ENCODE peak calls at places on chromosomes 6 and 20, in nine cellular contexts. I is K562, Q is HepG2, P is right lobe of liver, S is heart left ventricle, U is IMR-90, D is upper lobe of left lung, G is gastrocnemius medialis, B is body of pancreas. A is an unnamed sample. For H3K9me3, the result is how much of the 10 kb centered on the place peaks cover.

GRCh38 chr6:107490568-107491058 is 696 bp downstream of the SOBP start:
- ATAC-seq in P (peak), I (no peak), G (no peak), U (no peak), D (no peak), Q (no peak), S (no peak), B (peak), A (no peak)

GRCh38 chr6:7697820-7698623 is 27.9 kb upstream of the BMP6 start:
- ATAC-seq in I (peak), D (peak), P (peak), U (peak), B (no peak), Q (peak), S (peak), G (no peak), A (peak)

GRCh38 chr20:46939031-46939430 is 44.4 kb downstream of the EYA2 start:
- ATAC-seq in Q (peak), I (peak), S (no peak), B (no peak), P (no peak), D (no peak), G (no peak), U (peak), A (no peak)

GRCh38 chr6:168640738-168641137 is 199.8 kb downstream of the SMOC2 start:
- ATAC-seq in P (no peak), B (no peak), U (no peak), Q (no peak), S (no peak), I (no peak), G (no peak), D (no peak), A (peak)

GRCh38 chr6:163148781-163149534 is 265.6 kb upstream of the QKI start:
- ATAC-seq in I (peak), G (no peak), Q (peak), P (no peak), B (no peak), D (peak), S (peak), U (no peak), A (no peak)

GRCh38 chr20:51400051-51400926 is 142.2 kb downstream of the NFATC2 start:
- ATAC-seq in P (peak), B (no peak), S (peak), Q (no peak), I (no peak), G (no peak), D (no peak), U (no peak), A (no peak)

GRCh38 chr6:137051790-137052472 is 7.2 kb upstream of the IL20RA start:
- ATAC-seq in B (no peak), D (no peak), S (peak), Q (no peak), G (no peak), P (no peak), I (no peak), U (no peak), A (no peak)

GRCh38 chr6:44002071-44002590 is 125.1 kb downstream of the MRPL14 start:
- ATAC-seq in Q (peak), S (no peak), I (no peak), D (peak), P (peak), G (no peak), B (peak), U (peak), A (no peak)

GRCh38 chr6:7126759-7127158 is 19.0 kb downstream of the RREB1 start:
- ATAC-seq in Q (no peak), D (no peak), B (no peak), I (no peak), G (no peak), U (no peak), S (peak), P (peak), A (no peak)

GRCh38 chr6:35368038-35368887 is 25.9 kb downstream of the PPARD start:
- ATAC-seq in G (no peak), U (peak), I (no peak), B (no peak), D (no peak), Q (peak), S (no peak), P (no peak), A (no peak)

GRCh38 chr6:167691566-167692312 is 135.0 kb upstream of the AFDN start:
- ATAC-seq in S (no peak), B (no peak), P (no peak), Q (peak), I (no peak), D (no peak), G (no peak), U (no peak), A (no peak)

GRCh38 chr20:19903168-19903676 is 113.9 kb upstream of the NAA20 start:
- ATAC-seq in U (peak), G (peak), S (peak), Q (peak), I (no peak), D (peak), P (peak), B (no peak), A (no peak)

GRCh38 chr6:87914637-87915395 is 132.8 kb upstream of the SPACA1 start:
- ATAC-seq in I (no peak), B (no peak), D (no peak), Q (no peak), P (no peak), S (no peak), U (peak), G (no peak), A (no peak)

GRCh38 chr20:25369529-25369928 is 21.1 kb downstream of the ABHD12 start:
- ATAC-seq in D (peak), B (no peak), P (no peak), Q (no peak), G (no peak), I (no peak), U (no peak), S (no peak), A (no peak)

GRCh38 chr6:143872211-143872610 is 7.9 kb downstream of the ZC2HC1B start:
- ATAC-seq in I (no peak), U (peak), G (no peak), B (no peak), P (no peak), Q (no peak), D (no peak), S (no peak), A (no peak)

GRCh38 chr6:151757506-151757955 is 50.0 kb upstream of the ESR1 start:
- ATAC-seq in U (no peak), D (no peak), B (peak), I (no peak), G (no peak), S (peak), Q (peak), P (peak), A (peak)

GRCh38 chr6:25404094-25404493 is 124.9 kb downstream of the CARMIL1 start:
- ATAC-seq in I (no peak), G (no peak), D (no peak), S (no peak), Q (no peak), P (peak), U (no peak), B (no peak), A (no peak)

GRCh38 chr6:34877869-34878485 is 9.9 kb downstream of the TAF11 start:
- ATAC-seq in G (no peak), S (no peak), Q (peak), P (no peak), U (no peak), B (no peak), D (no peak), I (peak), A (no peak)

GRCh38 chr6:130965657-130966056 is 97.4 kb downstream of the EPB41L2 start:
- ATAC-seq in I (no peak), Q (no peak), S (no peak), P (peak), B (no peak), G (peak), D (no peak), U (no peak), A (peak)

GRCh38 chr6:53437557-53438202 is 88.9 kb upstream of the ELOVL5 start:
- ATAC-seq in P (peak), U (peak), B (peak), D (peak), S (peak), G (no peak), Q (peak), I (peak), A (no peak)

GRCh38 chr6:3956054-3956453 is 106.9 kb downstream of the FAM50B start:
- ATAC-seq in B (peak), D (no peak), P (no peak), S (no peak), I (no peak), G (no peak), U (no peak), Q (no peak), A (no peak)

GRCh38 chr6:21707527-21707926 is 114.0 kb downstream of the SOX4 start:
- ATAC-seq in G (no peak), P (no peak), I (no peak), S (no peak), Q (no peak), U (no peak), B (no peak), D (no peak), A (no peak)

GRCh38 chr20:45579184-45579583 is at the start of gene WFDC8:
- ATAC-seq in G (no peak), P (no peak), U (no peak), D (no peak), Q (no peak), S (no peak), B (no peak), I (no peak), A (no peak)

GRCh38 chr6:69026715-69027114 is 391.6 kb downstream of the ADGRB3 start:
- ATAC-seq in P (no peak), I (no peak), Q (no peak), S (no peak), G (no peak), U (no peak), D (no peak), B (no peak), A (no peak)

GRCh38 chr6:117938324-117938995 is 31.4 kb downstream of the SLC35F1 start:
- ATAC-seq in G (no peak), S (no peak), I (no peak), D (no peak), P (no peak), B (peak), U (no peak), Q (no peak), A (no peak)

GRCh38 chr6:139112561-139112960 is 22.3 kb upstream of the HECA start:
- ATAC-seq in I (no peak), B (no peak), Q (no peak), G (no peak), D (no peak), U (no peak), S (no peak), P (no peak), A (no peak)

GRCh38 chr20:41513829-41514228 is 104.3 kb downstream of the CHD6 start:
- ATAC-seq in U (no peak), P (no peak), I (no peak), G (no peak), Q (no peak), S (peak), B (no peak), D (no peak), A (no peak)

GRCh38 chr6:5580736-5581568 is 319.6 kb downstream of the FARS2 start:
- ATAC-seq in I (no peak), U (no peak), Q (no peak), D (no peak), P (no peak), B (no peak), S (no peak), G (no peak), A (no peak)

GRCh38 chr6:42049116-42049809 is 1.1 kb upstream of the TAF8 start:
- ATAC-seq in G (no peak), B (no peak), I (no peak), D (no peak), Q (no peak), S (no peak), U (no peak), P (no peak), A (no peak)

GRCh38 chr20:37911838-37912273 is 8.9 kb downstream of the VSTM2L start:
- ATAC-seq in B (no peak), D (no peak), G (peak), I (peak), Q (no peak), P (no peak), U (peak), S (peak), A (peak)

GRCh38 chr6:136659991-136660499 is 109.8 kb upstream of the MAP7 start:
- ATAC-seq in U (no peak), B (no peak), I (no peak), G (no peak), D (no peak), Q (no peak), S (no peak), P (no peak), A (no peak)

GRCh38 chr6:150269857-150270223 is 99.0 kb upstream of the IYD start:
- ATAC-seq in S (no peak), I (peak), G (no peak), U (no peak), B (no peak), D (peak), P (no peak), Q (peak), A (no peak)

GRCh38 chr6:3844097-3844463 is 5.1 kb upstream of the FAM50B start:
- ATAC-seq in G (no peak), B (no peak), Q (no peak), S (no peak), U (peak), D (no peak), P (no peak), I (no peak), A (no peak)

GRCh38 chr6:136685540-136686108 is 106.7 kb downstream of the MAP3K5 start:
- ATAC-seq in D (no peak), S (no peak), U (no peak), I (no peak), B (peak), P (no peak), G (no peak), Q (no peak), A (no peak)

GRCh38 chr20:40481337-40481736 is 207.7 kb downstream of the MAFB start:
- ATAC-seq in U (no peak), P (no peak), G (no peak), S (peak), Q (no peak), I (no peak), D (no peak), B (no peak), A (no peak)

GRCh38 chr6:99434702-99435530 is 9.8 kb upstream of the PNISR start:
- ATAC-seq in G (no peak), B (peak), Q (peak), P (peak), S (peak), U (peak), I (peak), D (peak), A (no peak)

GRCh38 chr6:16623733-16624132 is 137.5 kb downstream of the ATXN1 start:
- ATAC-seq in G (no peak), I (no peak), U (no peak), S (no peak), Q (no peak), P (no peak), D (no peak), B (no peak), A (no peak)

GRCh38 chr20:23086931-23087411 is 847 bp upstream of the CD93 start:
- ATAC-seq in G (no peak), I (no peak), B (no peak), Q (no peak), S (peak), D (no peak), P (peak), U (no peak), A (peak)

GRCh38 chr6:30687659-30688431 is 1.4 kb upstream of the PPP1R18 start:
- ATAC-seq in B (no peak), P (no peak), I (no peak), S (no peak), U (no peak), Q (peak), D (no peak), G (no peak), A (no peak)

GRCh38 chr20:47359533-47360206 is 3.2 kb upstream of the ZMYND8 start:
- ATAC-seq in B (peak), S (peak), P (no peak), Q (no peak), G (no peak), U (no peak), D (no peak), I (no peak), A (no peak)

DNA sequence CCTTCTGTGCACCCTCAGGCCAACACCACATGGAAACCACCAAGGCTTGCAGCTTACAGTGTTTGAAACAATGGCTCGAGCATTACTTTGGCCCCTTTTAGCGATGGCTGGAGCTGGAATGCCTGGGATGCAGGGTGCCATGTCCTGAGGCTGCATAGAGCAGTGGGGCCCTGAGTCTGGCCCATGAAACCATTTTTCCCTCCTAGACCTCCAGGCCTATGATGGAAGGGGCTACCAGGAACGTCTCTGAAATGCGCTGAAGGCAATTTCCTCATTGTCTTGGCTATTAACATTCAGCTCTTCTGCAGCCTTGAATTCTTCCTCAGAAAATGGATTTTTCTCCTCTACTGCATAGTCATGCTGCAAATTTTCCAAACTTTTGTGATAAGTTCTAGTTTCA is 29.9 kb upstream of the SERINC1 start:
- ATAC-seq in Q (no peak), I (no peak), U (no peak), B (no peak), P (no peak), G (no peak), D (no peak), S (no peak), A (no peak)
- H3K9me3 ChIP-seq in Q (under half), I (under half), U (under half), B (under half), P (under half), G (under half), D (under half), S (half or more), A (half or more)

DNA sequence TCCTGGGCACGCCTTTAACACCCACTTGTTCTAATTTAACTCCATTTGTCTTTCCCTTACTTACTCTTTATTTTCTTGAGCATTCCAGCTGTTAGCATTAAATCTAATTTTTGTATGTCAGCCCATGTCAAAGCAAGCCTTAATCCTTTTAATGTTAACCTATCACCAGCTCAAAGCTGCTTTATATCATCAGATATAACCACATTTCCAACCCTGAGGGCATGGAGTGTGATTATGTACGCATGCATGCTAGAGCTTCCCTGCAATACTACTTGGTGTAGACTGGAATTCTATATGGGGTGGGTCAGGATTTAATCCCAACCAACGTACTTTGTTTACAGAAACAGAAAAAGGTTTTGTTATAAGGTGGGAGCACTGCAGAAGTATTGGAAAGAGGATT is 139.4 kb upstream of the HMGN3 start:
- ATAC-seq in B (no peak), Q (no peak), U (no peak), G (no peak), I (no peak), D (no peak), S (no peak), P (no peak), A (no peak)
- H3K4me3 ChIP-seq in B (no peak), Q (no peak), U (no peak), G (no peak), I (no peak), D (no peak), S (no peak), P (no peak), A (no peak)

GRCh38 chr6:11605507-11605905 is 68.0 kb downstream of the TMEM170B start:
- ATAC-seq in S (no peak), G (no peak), P (no peak), U (no peak), I (no peak), B (no peak), D (no peak), Q (no peak), A (no peak)

GRCh38 chr6:11607381-11607780 is 69.8 kb downstream of the TMEM170B start:
- ATAC-seq in Q (peak), U (no peak), B (no peak), D (no peak), G (no peak), P (no peak), S (peak), I (no peak), A (no peak)

GRCh38 chr6:11604836-11605506 is 67.4 kb downstream of the TMEM170B start:
- ATAC-seq in D (no peak), P (no peak), Q (no peak), U (no peak), S (no peak), B (no peak), I (no peak), G (peak), A (peak)

GRCh38 chr6:11604215-11604614 is 66.7 kb downstream of the TMEM170B start:
- ATAC-seq in D (peak), U (no peak), S (no peak), Q (no peak), G (no peak), I (no peak), P (no peak), B (no peak), A (no peak)

DNA sequence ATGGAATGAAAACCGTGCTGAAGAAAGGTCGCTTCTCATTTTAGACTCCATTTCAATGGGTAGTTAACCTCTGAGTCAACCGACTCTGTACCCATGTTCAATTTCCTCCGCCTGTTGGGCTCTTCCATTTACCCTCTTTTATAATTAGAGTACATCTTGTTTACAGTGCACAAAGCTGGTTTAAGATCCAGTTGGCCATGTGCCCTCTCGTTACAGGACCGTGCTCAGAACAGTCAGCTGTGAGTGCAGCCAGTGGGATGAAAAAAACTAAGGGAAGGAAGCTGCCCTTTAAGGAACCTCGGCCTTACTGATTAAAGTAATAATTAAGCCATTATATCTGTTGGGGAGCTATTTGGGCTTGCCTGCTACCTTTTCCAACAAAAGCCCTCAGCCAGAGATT is 68.7 kb downstream of the TMEM170B start:
- ATAC-seq in U (no peak), B (no peak), G (no peak), P (peak), Q (no peak), S (peak), D (no peak), I (no peak), A (no peak)
- TF ChIP-seq POLR2A in U (no peak), B (no peak), G (no peak), P (no peak), Q (no peak), S (no peak), D (no peak), I (no peak), A (no peak)

GRCh38 chr20:62103508-62104233 is 18.6 kb upstream of the LSM14B start:
- ATAC-seq in Q (peak), U (no peak), G (no peak), I (no peak), D (no peak), P (no peak), B (no peak), S (no peak), A (no peak)
- H3K9me3 ChIP-seq in Q (under half), U (under half), G (under half), I (under half), D (under half), P (under half), B (under half), S (half or more), A (half or more)

GRCh38 chr6:2790588-2790987 is 25.4 kb downstream of the WRNIP1 start:
- ATAC-seq in B (peak), P (no peak), U (peak), D (no peak), Q (peak), G (peak), I (peak), S (peak), A (peak)
- H3K4me3 ChIP-seq in B (no peak), P (no peak), U (peak), D (no peak), Q (no peak), G (peak), I (no peak), S (no peak), A (no peak)

GRCh38 chr20:57397693-57398108 is 6.5 kb downstream of the RBM38 start:
- ATAC-seq in Q (no peak), I (no peak), G (no peak), B (no peak), P (peak), U (no peak), D (no peak), S (no peak), A (no peak)
- TF ChIP-seq POLR2A in Q (no peak), I (peak), G (no peak), B (no peak), P (no peak), U (no peak), D (no peak), S (no peak), A (no peak)